ENCODE peak calls at places on chromosomes 3 and 15, in ten cellular contexts. U is pancreas; B is CD8-positive, alpha-beta T cell; E is lung; T is psoas muscle; L is transverse colon; X is adrenal gland; J is CD4-positive, CD25-positive, alpha-beta regulatory T cell; Z is sigmoid colon; N is upper lobe of right lung. M is an unnamed sample. For H3K4me1, the result is how much of the 10 kb centered on the place peaks cover.

GRCh38 chr3:82347585-82347984 is 586.1 kb upstream of the GBE1 start:
- DNase-seq in L (no peak), J (no peak), N (no peak), B (no peak), U (no peak), Z (no peak), E (no peak), X (no peak), T (no peak), M (no peak)

GRCh38 chr3:174441588-174442316 is 417.4 kb upstream of the NAALADL2 start:
- DNase-seq in J (no peak), U (no peak), L (no peak), N (no peak), B (no peak), T (no peak), Z (no peak), X (no peak), E (no peak), M (no peak)

GRCh38 chr3:23249961-23250360 is 46.8 kb downstream of the UBE2E2 start:
- DNase-seq in Z (no peak), L (no peak), E (no peak), N (no peak), U (no peak), B (no peak), X (no peak), T (no peak), J (no peak), M (no peak)

GRCh38 chr3:97297032-97297431 is 467.5 kb upstream of the ARL6 start:
- DNase-seq in N (no peak), E (no peak), J (no peak), Z (no peak), T (no peak), B (no peak), X (no peak), L (no peak), U (no peak), M (no peak)

GRCh38 chr15:31317033-31317979 is 9.3 kb upstream of the KLF13 start:
- DNase-seq in U (no peak), T (no peak), J (no peak), E (no peak), L (no peak), Z (peak), N (no peak), B (no peak), X (no peak), M (no peak)

GRCh38 chr15:40790723-40791122 is 16.2 kb upstream of the ZFYVE19 start:
- DNase-seq in N (no peak), B (no peak), Z (no peak), X (no peak), J (no peak), E (no peak), L (no peak), T (no peak), U (no peak), M (no peak)

GRCh38 chr3:146464783-146465182 is 4.6 kb downstream of the PLSCR2 start:
- DNase-seq in X (no peak), T (no peak), J (no peak), L (no peak), N (no peak), Z (no peak), U (no peak), B (no peak), E (no peak), M (no peak)

GRCh38 chr15:78605680-78606079 is 15.1 kb downstream of the CHRNA3 start:
- DNase-seq in N (no peak), X (no peak), T (no peak), E (no peak), B (no peak), J (no peak), L (no peak), U (no peak), Z (no peak), M (no peak)

GRCh38 chr3:93843981-93844380 is 129.7 kb downstream of the PROS1 start:
- DNase-seq in B (no peak), Z (no peak), T (no peak), J (no peak), E (no peak), L (no peak), U (no peak), N (no peak), X (no peak), M (no peak)

GRCh38 chr15:64315136-64315661 is 40.8 kb downstream of the CSNK1G1 start:
- DNase-seq in X (no peak), T (no peak), B (no peak), J (no peak), N (no peak), L (no peak), E (no peak), Z (no peak), U (no peak), M (no peak)

GRCh38 chr3:122080188-122080587 is 25.0 kb downstream of the CD86 start:
- DNase-seq in U (no peak), X (no peak), L (no peak), B (no peak), Z (no peak), T (no peak), J (no peak), N (no peak), E (no peak), M (no peak)

GRCh38 chr3:191383104-191383503 is 52.8 kb upstream of the UTS2B start:
- DNase-seq in Z (no peak), J (no peak), N (no peak), E (no peak), U (no peak), B (no peak), X (no peak), T (no peak), L (no peak), M (no peak)

GRCh38 chr15:40995656-40996055 is 42.4 kb downstream of the CHAC1 start:
- DNase-seq in B (no peak), T (no peak), L (no peak), N (no peak), J (no peak), E (no peak), Z (no peak), X (no peak), U (no peak), M (no peak)

GRCh38 chr15:40846846-40847224 is 3.0 kb downstream of the SPINT1 start:
- DNase-seq in L (peak), N (no peak), T (no peak), J (no peak), U (peak), X (no peak), E (no peak), Z (no peak), B (no peak), M (no peak)

GRCh38 chr15:84832446-84833040 is 15.4 kb downstream of the ALPK3 start:
- DNase-seq in B (no peak), T (no peak), U (no peak), Z (no peak), N (no peak), E (no peak), L (no peak), X (no peak), J (no peak), M (no peak)

GRCh38 chr3:194671511-194671899 is 486 bp downstream of the LSG1 start:
- DNase-seq in X (no peak), U (no peak), N (no peak), J (peak), L (no peak), E (no peak), Z (no peak), T (no peak), B (no peak), M (peak)

GRCh38 chr15:40852529-40852928 is 8.7 kb downstream of the SPINT1 start:
- DNase-seq in J (no peak), U (no peak), T (no peak), N (no peak), Z (no peak), X (no peak), E (no peak), B (no peak), L (peak), M (peak)

GRCh38 chr3:19013879-19014278 is 134.4 kb upstream of the KCNH8 start:
- DNase-seq in Z (no peak), U (no peak), B (no peak), J (no peak), E (no peak), L (no peak), N (no peak), T (no peak), X (no peak), M (no peak)

GRCh38 chr3:142647856-142648255 is 51.7 kb downstream of the PLS1 start:
- DNase-seq in T (no peak), Z (no peak), U (no peak), B (no peak), J (no peak), E (no peak), X (no peak), L (peak), N (no peak), M (no peak)

GRCh38 chr3:72601049-72601448 is 247.2 kb downstream of the SHQ1 start:
- DNase-seq in Z (no peak), J (no peak), N (no peak), T (no peak), L (no peak), X (no peak), B (no peak), E (no peak), U (no peak), M (no peak)

GRCh38 chr3:68919000-68919399 is 13.3 kb downstream of the TAFA4 start:
- DNase-seq in B (no peak), N (no peak), J (no peak), U (no peak), X (no peak), L (no peak), T (no peak), Z (no peak), E (no peak), M (no peak)

GRCh38 chr15:70098170-70098460 is 398 bp upstream of the TLE3 start:
- DNase-seq in Z (no peak), B (peak), U (no peak), J (peak), X (no peak), E (no peak), L (peak), T (no peak), N (no peak), M (no peak)

GRCh38 chr3:155352900-155353490 is 59.5 kb upstream of the STRIT1 start:
- DNase-seq in Z (no peak), T (no peak), X (no peak), L (no peak), J (no peak), B (no peak), U (no peak), N (no peak), E (no peak), M (no peak)

GRCh38 chr3:185789134-185789533 is 35.7 kb downstream of the IGF2BP2 start:
- DNase-seq in N (no peak), Z (no peak), L (no peak), U (no peak), J (no peak), T (no peak), B (no peak), X (no peak), E (no peak), M (no peak)

GRCh38 chr3:129837057-129837631 is 56.4 kb downstream of the TMCC1 start:
- DNase-seq in Z (no peak), T (no peak), E (no peak), X (no peak), J (no peak), U (no peak), B (no peak), N (no peak), L (no peak), M (no peak)

GRCh38 chr3:61627768-61628185 is 66.4 kb downstream of the PTPRG start:
- DNase-seq in T (no peak), L (peak), Z (no peak), N (no peak), X (peak), J (no peak), U (no peak), E (no peak), B (no peak), M (peak)

GRCh38 chr3:35723480-35724097 is 84.3 kb downstream of the ARPP21 start:
- DNase-seq in X (no peak), B (no peak), T (no peak), L (no peak), Z (no peak), N (no peak), E (no peak), U (no peak), J (no peak), M (no peak)

GRCh38 chr3:31341130-31341529 is 191.6 kb upstream of the STT3B start:
- DNase-seq in X (no peak), E (no peak), N (no peak), L (no peak), T (no peak), Z (no peak), U (no peak), J (no peak), B (no peak), M (no peak)

GRCh38 chr3:48433472-48434118 is 3.7 kb upstream of the PLXNB1 start:
- DNase-seq in J (no peak), Z (peak), N (peak), T (no peak), U (peak), E (peak), B (no peak), L (peak), X (no peak), M (peak)

GRCh38 chr3:170865209-170866094 is 4.5 kb downstream of the RPL22L1 start:
- DNase-seq in Z (no peak), E (no peak), X (no peak), N (no peak), B (no peak), J (no peak), T (no peak), L (no peak), U (no peak), M (no peak)

GRCh38 chr15:95501865-95502264 is 828.6 kb upstream of the NR2F2 start:
- DNase-seq in X (no peak), Z (no peak), T (no peak), L (no peak), B (no peak), N (no peak), J (no peak), U (no peak), E (no peak), M (no peak)

DNA sequence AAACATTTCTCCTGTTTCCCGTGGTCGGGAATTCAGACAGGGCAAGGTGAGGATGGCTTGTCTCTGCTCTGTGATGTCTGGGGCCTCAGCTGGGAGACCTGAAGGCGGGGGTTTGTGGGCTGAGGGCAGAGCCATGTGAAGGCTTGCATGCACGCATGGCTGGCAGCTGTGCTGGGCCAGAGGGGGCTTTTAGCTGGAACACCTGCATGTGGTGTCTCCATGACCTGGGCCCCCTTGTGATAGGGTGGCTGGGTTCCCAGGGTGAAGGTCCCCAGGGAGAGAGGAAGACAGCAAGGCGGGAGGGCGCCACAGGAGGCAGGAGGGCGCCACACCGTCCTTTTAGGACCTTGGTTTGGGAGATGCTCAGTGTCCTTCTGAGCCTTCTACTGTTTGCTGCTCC is 101.6 kb upstream of the PRR23E start:
- DNase-seq in L (no peak), Z (no peak), J (no peak), B (no peak), N (no peak), X (no peak), U (no peak), T (no peak), E (no peak), M (no peak)
- H3K4me1 ChIP-seq in L (under half), Z (under half), J (under half), B (under half), N (under half), X (under half), U (under half), T (under half), E (under half), M (under half)

GRCh38 chr3:116339441-116340028 is 105.8 kb downstream of the LSAMP start:
- DNase-seq in Z (peak), N (no peak), J (no peak), T (no peak), B (no peak), X (peak), E (peak), U (no peak), L (peak), M (peak)

GRCh38 chr3:116341381-116341780 is 103.9 kb downstream of the LSAMP start:
- DNase-seq in T (no peak), U (no peak), X (no peak), L (no peak), B (no peak), N (no peak), E (no peak), Z (no peak), J (no peak), M (no peak)

GRCh38 chr3:116340680-116341216 is 104.5 kb downstream of the LSAMP start:
- DNase-seq in U (no peak), E (no peak), J (no peak), X (no peak), Z (no peak), L (no peak), N (no peak), B (no peak), T (no peak), M (no peak)

GRCh38 chr3:116338713-116339112 is 106.6 kb downstream of the LSAMP start:
- DNase-seq in X (no peak), E (no peak), B (no peak), J (no peak), L (no peak), T (no peak), N (no peak), Z (no peak), U (no peak), M (no peak)

GRCh38 chr3:116337229-116337628 is 108.1 kb downstream of the LSAMP start:
- DNase-seq in E (no peak), J (no peak), U (no peak), Z (no peak), L (no peak), B (no peak), X (no peak), N (no peak), T (no peak), M (no peak)
- H3K4me3 ChIP-seq in E (no peak), J (no peak), U (no peak), Z (no peak), L (no peak), B (no peak), X (no peak), N (no peak), T (no peak), M (no peak)

GRCh38 chr3:149659173-149659468 is 1.3 kb upstream of the WWTR1 start:
- DNase-seq in Z (peak), X (no peak), B (no peak), U (no peak), E (no peak), N (no peak), J (no peak), L (no peak), T (no peak), M (no peak)

GRCh38 chr3:149658444-149659172 is 783 bp upstream of the WWTR1 start:
- DNase-seq in J (no peak), E (peak), N (peak), U (peak), B (peak), T (peak), X (peak), L (peak), Z (peak), M (peak)

GRCh38 chr3:149657458-149657795 is 398 bp downstream of the WWTR1 start:
- DNase-seq in U (peak), E (peak), L (peak), X (peak), T (peak), J (no peak), N (peak), B (no peak), Z (no peak), M (no peak)

GRCh38 chr3:149655826-149656599 is 1.8 kb downstream of the WWTR1 start:
- DNase-seq in X (no peak), J (no peak), T (no peak), L (no peak), B (no peak), U (no peak), Z (no peak), E (no peak), N (no peak), M (no peak)

DNA sequence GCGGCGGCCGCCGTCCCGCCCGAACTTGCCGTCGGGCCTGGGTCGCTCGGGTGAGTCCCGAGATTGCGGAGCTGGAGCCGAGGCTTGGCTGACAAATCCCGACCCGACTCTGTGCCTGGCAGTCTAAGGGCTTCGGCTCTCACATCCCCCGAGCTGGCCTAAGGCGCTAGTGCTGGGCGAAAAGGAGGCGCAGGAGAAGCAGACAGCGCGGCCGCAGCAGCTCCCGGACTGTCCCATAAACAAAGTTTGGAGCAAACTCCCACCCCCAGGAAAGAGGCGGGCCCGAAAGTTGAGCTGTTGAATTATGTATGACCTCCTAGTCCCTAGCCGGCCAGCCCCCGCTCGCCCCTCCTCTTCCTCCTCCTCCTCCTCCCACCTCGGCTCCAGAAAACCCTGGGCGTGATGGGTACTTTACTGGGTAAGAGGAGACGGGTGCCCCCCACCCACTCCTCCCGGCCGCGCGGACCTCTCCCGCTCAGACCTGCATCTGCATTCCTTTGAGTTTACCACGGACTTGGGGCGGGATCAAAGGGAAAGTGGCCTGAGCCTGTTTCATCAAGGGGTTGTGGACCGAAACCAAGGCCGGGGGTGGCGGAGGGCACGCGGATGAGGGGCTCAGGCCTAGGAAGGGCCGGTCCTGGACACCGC is at the start of gene WWTR1:
- DNase-seq in X (peak), Z (peak), E (peak), T (peak), U (peak), L (peak), N (peak), B (peak), J (peak), M (peak)
- H3K4me1 ChIP-seq in X (under half), Z (half or more), E (under half), T (under half), U (under half), L (under half), N (under half), B (under half), J (under half), M (under half)

GRCh38 chr15:77145370-77145769 is 74.5 kb upstream of the TSPAN3 start:
- DNase-seq in L (no peak), J (no peak), X (no peak), Z (no peak), E (no peak), U (no peak), T (no peak), B (no peak), N (no peak), M (no peak)
- H3K4me3 ChIP-seq in L (no peak), J (no peak), X (no peak), Z (no peak), E (no peak), U (no peak), T (no peak), B (no peak), N (no peak), M (no peak)

GRCh38 chr3:50166309-50167019 is 11.3 kb downstream of the SEMA3F start:
- DNase-seq in T (no peak), X (no peak), E (no peak), Z (no peak), B (no peak), J (no peak), L (no peak), U (no peak), N (no peak), M (no peak)
- H3K4me1 ChIP-seq in T (half or more), X (under half), E (half or more), Z (half or more), B (under half), J (under half), L (under half), U (under half), N (half or more), M (under half)

DNA sequence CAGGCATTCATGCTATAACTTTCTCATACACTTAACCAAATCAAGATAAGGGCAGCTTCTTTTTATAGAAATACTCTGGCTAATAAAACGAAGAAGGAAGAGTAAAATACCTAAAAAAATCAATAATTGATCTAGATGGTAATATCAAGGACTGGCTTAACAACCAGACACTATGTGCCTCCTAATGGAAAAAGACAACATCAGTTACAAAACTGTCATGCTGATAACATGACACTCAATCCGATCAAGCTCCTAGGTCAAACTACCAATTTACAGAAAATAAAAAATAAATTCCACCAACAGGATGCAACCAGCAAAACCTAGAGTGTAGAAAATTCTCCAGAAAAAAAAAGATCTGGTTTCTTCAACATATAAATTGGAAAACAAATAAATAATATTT is 634.6 kb downstream of the IGSF11 start:
- DNase-seq in L (no peak), J (no peak), X (no peak), E (no peak), T (no peak), N (no peak), B (no peak), Z (no peak), U (no peak), M (no peak)
- H3K4me3 ChIP-seq in L (no peak), J (no peak), X (no peak), E (no peak), T (no peak), N (no peak), B (no peak), Z (no peak), U (no peak), M (no peak)

GRCh38 chr3:139561959-139562676 is 22.6 kb upstream of the RBP1 start:
- DNase-seq in X (peak), E (no peak), J (no peak), N (no peak), T (no peak), L (peak), B (no peak), U (no peak), Z (no peak), M (no peak)

GRCh38 chr3:139561428-139561827 is 21.9 kb upstream of the RBP1 start:
- DNase-seq in N (no peak), J (no peak), X (no peak), U (no peak), Z (no peak), L (no peak), T (no peak), E (no peak), B (no peak), M (no peak)

GRCh38 chr3:139558351-139559170 is 19.0 kb upstream of the RBP1 start:
- DNase-seq in J (no peak), E (no peak), N (no peak), L (no peak), X (no peak), Z (no peak), U (no peak), T (no peak), B (no peak), M (no peak)

GRCh38 chr3:139559541-139559940 is 20.0 kb upstream of the RBP1 start:
- DNase-seq in T (no peak), N (no peak), Z (no peak), L (no peak), J (no peak), U (no peak), X (no peak), B (no peak), E (no peak), M (no peak)

GRCh38 chr3:139564290-139564861 is 24.8 kb upstream of the RBP1 start:
- DNase-seq in T (no peak), B (no peak), E (no peak), X (no peak), N (no peak), Z (no peak), U (no peak), L (no peak), J (no peak), M (peak)
- H3K4me1 ChIP-seq in T (under half), B (under half), E (under half), X (under half), N (under half), Z (under half), U (under half), L (under half), J (under half), M (under half)